ENCODE peak calls at places on chromosomes 7 and 10, in six cellular contexts. One of them, this sample, is unnamed. For H3K79me2, the result is how much of the 10 kb centered on the place peaks cover.

GRCh38 chr7:32299133-32299702 is 191.0 kb downstream of the LSM5 start:
- DNase-seq in H1: peak
- DNase-seq in PC-9: no peak
- DNase-seq in hepatocyte: peak
- DNase-seq in HCT116: no peak
- DNase-seq in fibroblast of lung: no peak
- DNase-seq in this sample: no peak

GRCh38 chr7:132161231-132161915 is 414.9 kb downstream of the PLXNA4 start:
- DNase-seq in H1: no peak
- DNase-seq in PC-9: no peak
- DNase-seq in fibroblast of lung: no peak
- DNase-seq in hepatocyte: peak
- DNase-seq in HCT116: no peak
- DNase-seq in this sample: peak

GRCh38 chr7:115722302-115722701 is 308.3 kb downstream of the TFEC start:
- DNase-seq in fibroblast of lung: no peak
- DNase-seq in H1: no peak
- DNase-seq in hepatocyte: no peak
- DNase-seq in HCT116: no peak
- DNase-seq in PC-9: no peak
- DNase-seq in this sample: no peak

GRCh38 chr10:79070611-79071534 is 2.1 kb downstream of the ZMIZ1 start:
- DNase-seq in PC-9: peak
- DNase-seq in H1: peak
- DNase-seq in fibroblast of lung: peak
- DNase-seq in HCT116: no peak
- DNase-seq in hepatocyte: peak
- DNase-seq in this sample: peak

GRCh38 chr7:36054642-36055041 is 98.4 kb upstream of the EEPD1 start:
- DNase-seq in H1: no peak
- DNase-seq in fibroblast of lung: no peak
- DNase-seq in hepatocyte: no peak
- DNase-seq in PC-9: peak
- DNase-seq in HCT116: no peak
- DNase-seq in this sample: no peak

GRCh38 chr7:156420496-156420895 is 220.1 kb upstream of the RNF32 start:
- DNase-seq in hepatocyte: no peak
- DNase-seq in PC-9: no peak
- DNase-seq in H1: no peak
- DNase-seq in fibroblast of lung: no peak
- DNase-seq in HCT116: no peak
- DNase-seq in this sample: no peak

GRCh38 chr10:43905502-43906236 is 257.0 kb upstream of the ZNF32 start:
- DNase-seq in fibroblast of lung: peak
- DNase-seq in hepatocyte: no peak
- DNase-seq in H1: no peak
- DNase-seq in HCT116: no peak
- DNase-seq in PC-9: peak
- DNase-seq in this sample: peak

GRCh38 chr10:133445751-133446708 is 7.7 kb upstream of the SCART1 start:
- DNase-seq in HCT116: no peak
- DNase-seq in fibroblast of lung: no peak
- DNase-seq in H1: no peak
- DNase-seq in hepatocyte: peak
- DNase-seq in PC-9: no peak
- DNase-seq in this sample: no peak

GRCh38 chr10:85778074-85778473 is 588.5 kb downstream of the GRID1 start:
- DNase-seq in fibroblast of lung: no peak
- DNase-seq in PC-9: no peak
- DNase-seq in HCT116: no peak
- DNase-seq in H1: no peak
- DNase-seq in hepatocyte: no peak
- DNase-seq in this sample: no peak

GRCh38 chr7:115178831-115179230 is 256.9 kb downstream of the MDFIC start:
- DNase-seq in H1: no peak
- DNase-seq in PC-9: no peak
- DNase-seq in HCT116: no peak
- DNase-seq in hepatocyte: no peak
- DNase-seq in fibroblast of lung: no peak
- DNase-seq in this sample: peak

GRCh38 chr7:101565601-101566209 is 63.4 kb downstream of the MYL10 start:
- DNase-seq in PC-9: no peak
- DNase-seq in fibroblast of lung: no peak
- DNase-seq in HCT116: no peak
- DNase-seq in hepatocyte: no peak
- DNase-seq in H1: no peak
- DNase-seq in this sample: no peak

GRCh38 chr7:112743811-112744210 is 46.4 kb downstream of the TMEM168 start:
- DNase-seq in fibroblast of lung: no peak
- DNase-seq in H1: no peak
- DNase-seq in hepatocyte: peak
- DNase-seq in HCT116: no peak
- DNase-seq in PC-9: no peak
- DNase-seq in this sample: no peak

GRCh38 chr10:87656431-87657072 is 3.1 kb upstream of the PAPSS2 start:
- DNase-seq in HCT116: no peak
- DNase-seq in H1: no peak
- DNase-seq in fibroblast of lung: peak
- DNase-seq in hepatocyte: peak
- DNase-seq in PC-9: no peak
- DNase-seq in this sample: peak

GRCh38 chr10:8121199-8121890 is 66.9 kb downstream of the GATA3 start:
- DNase-seq in fibroblast of lung: no peak
- DNase-seq in H1: no peak
- DNase-seq in hepatocyte: no peak
- DNase-seq in PC-9: no peak
- DNase-seq in HCT116: no peak
- DNase-seq in this sample: no peak

GRCh38 chr7:46233585-46234329 is 312.7 kb upstream of the IGFBP3 start:
- DNase-seq in HCT116: no peak
- DNase-seq in H1: no peak
- DNase-seq in fibroblast of lung: no peak
- DNase-seq in hepatocyte: no peak
- DNase-seq in PC-9: no peak
- DNase-seq in this sample: no peak

GRCh38 chr10:5563991-5564536 is 39.3 kb downstream of the CALML3 start:
- DNase-seq in HCT116: no peak
- DNase-seq in PC-9: no peak
- DNase-seq in H1: no peak
- DNase-seq in fibroblast of lung: no peak
- DNase-seq in hepatocyte: no peak
- DNase-seq in this sample: no peak

GRCh38 chr10:32890444-32890843 is 67.6 kb downstream of the ITGB1 start:
- DNase-seq in PC-9: no peak
- DNase-seq in HCT116: no peak
- DNase-seq in hepatocyte: no peak
- DNase-seq in fibroblast of lung: no peak
- DNase-seq in H1: no peak
- DNase-seq in this sample: no peak

GRCh38 chr10:91467114-91467513 is 57.0 kb downstream of the HECTD2 start:
- DNase-seq in hepatocyte: no peak
- DNase-seq in PC-9: no peak
- DNase-seq in fibroblast of lung: no peak
- DNase-seq in H1: no peak
- DNase-seq in HCT116: no peak
- DNase-seq in this sample: no peak

GRCh38 chr7:44066494-44067063 is 1.2 kb upstream of the PGAM2 start:
- DNase-seq in HCT116: no peak
- DNase-seq in H1: no peak
- DNase-seq in PC-9: no peak
- DNase-seq in fibroblast of lung: no peak
- DNase-seq in hepatocyte: no peak
- DNase-seq in this sample: no peak

GRCh38 chr7:29102554-29103151 is 43.7 kb downstream of the CPVL start:
- DNase-seq in HCT116: peak
- DNase-seq in H1: peak
- DNase-seq in fibroblast of lung: peak
- DNase-seq in hepatocyte: peak
- DNase-seq in PC-9: no peak
- DNase-seq in this sample: peak

GRCh38 chr7:151847681-151848081 is 29.2 kb downstream of the PRKAG2 start:
- DNase-seq in H1: no peak
- DNase-seq in fibroblast of lung: no peak
- DNase-seq in PC-9: no peak
- DNase-seq in hepatocyte: no peak
- DNase-seq in HCT116: no peak
- DNase-seq in this sample: no peak

GRCh38 chr10:35326466-35327235 is 9.7 kb upstream of the CCNY start:
- DNase-seq in fibroblast of lung: no peak
- DNase-seq in hepatocyte: no peak
- DNase-seq in H1: no peak
- DNase-seq in HCT116: no peak
- DNase-seq in PC-9: no peak
- DNase-seq in this sample: no peak
- H3K79me2 ChIP-seq in fibroblast of lung: under half
- H3K79me2 ChIP-seq in hepatocyte: half or more
- H3K79me2 ChIP-seq in H1: under half
- H3K79me2 ChIP-seq in HCT116: under half
- H3K79me2 ChIP-seq in PC-9: half or more
- H3K79me2 ChIP-seq in this sample: half or more

DNA sequence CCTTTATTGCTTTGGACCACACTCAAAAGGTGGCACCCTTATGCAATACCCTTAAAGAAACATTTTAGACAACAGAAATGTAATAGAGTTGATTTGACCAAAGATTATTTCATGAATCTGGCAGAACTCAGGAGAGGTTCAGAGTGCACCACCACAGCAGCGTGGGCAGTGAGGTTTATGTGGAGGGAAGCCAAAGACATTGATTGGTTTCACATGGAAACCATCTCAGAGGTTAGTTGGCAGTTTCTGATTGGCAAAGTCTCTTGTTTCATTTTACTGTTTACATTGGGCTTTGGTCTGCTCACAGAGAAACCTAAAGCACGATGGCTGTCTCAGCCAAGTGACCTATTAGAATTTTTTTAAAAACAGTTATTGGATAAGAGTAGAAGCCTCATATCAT is 101.3 kb downstream of the SDHAF3 start:
- DNase-seq in hepatocyte: no peak
- DNase-seq in PC-9: no peak
- DNase-seq in H1: no peak
- DNase-seq in fibroblast of lung: no peak
- DNase-seq in HCT116: no peak
- DNase-seq in this sample: no peak
- H2AFZ ChIP-seq in hepatocyte: no peak
- H2AFZ ChIP-seq in PC-9: no peak
- H2AFZ ChIP-seq in H1: no peak
- H2AFZ ChIP-seq in fibroblast of lung: no peak
- H2AFZ ChIP-seq in HCT116: no peak
- H2AFZ ChIP-seq in this sample: no peak

DNA sequence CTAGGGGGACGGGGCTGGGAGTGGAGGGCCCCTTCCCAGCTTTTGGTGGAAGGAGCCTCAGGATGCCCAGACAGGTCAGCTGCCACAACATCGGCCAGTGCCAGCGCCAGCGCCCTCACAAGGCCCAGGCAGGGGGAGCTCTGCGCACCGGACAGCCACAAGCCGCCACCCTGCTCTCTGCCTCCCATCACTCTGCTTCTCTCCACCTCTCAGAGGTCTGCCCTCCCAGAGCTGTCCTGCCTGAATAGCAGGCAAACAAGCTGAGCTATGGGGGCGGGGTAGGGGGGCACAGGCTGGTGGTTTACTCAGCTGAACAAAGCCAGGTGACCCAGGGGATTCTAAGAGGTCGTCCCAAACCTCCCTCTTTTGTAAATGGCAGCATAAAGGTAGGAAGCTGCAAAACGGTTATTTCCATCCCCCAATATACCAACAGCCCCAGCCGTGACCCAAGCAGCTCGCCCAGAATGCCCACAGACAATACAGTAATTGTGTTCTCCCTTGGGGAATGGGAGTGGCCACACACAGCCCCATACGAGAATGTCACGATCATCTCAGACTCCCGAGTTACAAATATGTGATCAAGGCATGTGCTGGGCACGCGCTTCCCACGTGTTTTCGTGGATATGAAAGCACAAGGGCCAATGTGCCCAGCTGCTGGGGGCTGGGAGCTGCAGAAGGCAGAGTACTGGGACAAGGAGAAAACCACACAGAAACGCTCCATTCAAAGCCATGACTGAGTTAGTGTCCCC is 19.7 kb downstream of the FAM53B start:
- DNase-seq in H1: no peak
- DNase-seq in PC-9: no peak
- DNase-seq in fibroblast of lung: no peak
- DNase-seq in hepatocyte: no peak
- DNase-seq in HCT116: no peak
- DNase-seq in this sample: no peak
- H3K79me2 ChIP-seq in H1: under half
- H3K79me2 ChIP-seq in PC-9: under half
- H3K79me2 ChIP-seq in fibroblast of lung: under half
- H3K79me2 ChIP-seq in hepatocyte: half or more
- H3K79me2 ChIP-seq in HCT116: under half
- H3K79me2 ChIP-seq in this sample: under half

DNA sequence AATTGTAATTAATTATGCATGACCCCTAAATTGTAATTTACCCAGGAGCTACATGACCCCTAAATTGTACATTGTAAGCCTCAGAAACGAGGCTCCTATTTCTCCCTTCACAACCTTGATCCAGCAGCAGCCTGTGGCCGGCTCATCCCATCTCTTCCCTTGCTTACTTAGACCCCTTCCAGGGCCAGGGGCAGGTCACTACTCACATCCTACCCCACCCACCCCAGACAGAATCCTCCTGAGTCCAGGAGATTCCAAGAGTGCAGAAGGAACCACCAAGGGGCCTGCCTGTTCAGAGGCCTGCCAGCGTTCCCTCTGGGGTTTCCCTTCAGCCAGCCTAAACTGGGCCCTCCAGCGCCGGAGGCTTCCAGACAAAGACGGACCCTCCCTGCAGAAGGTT is 19.0 kb downstream of the LEP start:
- DNase-seq in fibroblast of lung: no peak
- DNase-seq in hepatocyte: no peak
- DNase-seq in H1: no peak
- DNase-seq in PC-9: no peak
- DNase-seq in HCT116: no peak
- DNase-seq in this sample: no peak
- H2AFZ ChIP-seq in fibroblast of lung: no peak
- H2AFZ ChIP-seq in hepatocyte: no peak
- H2AFZ ChIP-seq in H1: no peak
- H2AFZ ChIP-seq in PC-9: peak
- H2AFZ ChIP-seq in HCT116: no peak
- H2AFZ ChIP-seq in this sample: no peak

GRCh38 chr7:3005257-3005656 is 38.4 kb downstream of the CARD11 start:
- DNase-seq in HCT116: no peak
- DNase-seq in fibroblast of lung: no peak
- DNase-seq in H1: no peak
- DNase-seq in PC-9: peak
- DNase-seq in hepatocyte: no peak
- DNase-seq in this sample: peak

GRCh38 chr7:3000566-3000965 is 43.1 kb downstream of the CARD11 start:
- DNase-seq in fibroblast of lung: no peak
- DNase-seq in H1: no peak
- DNase-seq in PC-9: no peak
- DNase-seq in HCT116: no peak
- DNase-seq in hepatocyte: no peak
- DNase-seq in this sample: no peak

GRCh38 chr7:2999078-2999500 is 44.6 kb downstream of the CARD11 start:
- DNase-seq in fibroblast of lung: no peak
- DNase-seq in hepatocyte: no peak
- DNase-seq in HCT116: no peak
- DNase-seq in H1: no peak
- DNase-seq in PC-9: no peak
- DNase-seq in this sample: peak

GRCh38 chr7:3003936-3004335 is 39.7 kb downstream of the CARD11 start:
- DNase-seq in HCT116: no peak
- DNase-seq in fibroblast of lung: no peak
- DNase-seq in hepatocyte: no peak
- DNase-seq in PC-9: no peak
- DNase-seq in H1: no peak
- DNase-seq in this sample: no peak

GRCh38 chr7:3002631-3003030 is 41.0 kb downstream of the CARD11 start:
- DNase-seq in fibroblast of lung: no peak
- DNase-seq in PC-9: no peak
- DNase-seq in hepatocyte: no peak
- DNase-seq in HCT116: no peak
- DNase-seq in H1: no peak
- DNase-seq in this sample: no peak
- H3K79me2 ChIP-seq in fibroblast of lung: under half
- H3K79me2 ChIP-seq in PC-9: under half
- H3K79me2 ChIP-seq in hepatocyte: under half
- H3K79me2 ChIP-seq in HCT116: under half
- H3K79me2 ChIP-seq in H1: under half
- H3K79me2 ChIP-seq in this sample: under half